ENCODE peak calls at places on chromosomes 2 and 18, in seven cellular contexts. K is fibroblast of mammary gland, L is left ventricle myocardium inferior, X is bronchial epithelial cell, P is psoas muscle, Z is fibroblast of pulmonary artery, Q is IMR-90. D is an unnamed sample.

GRCh38 chr2:235746257-235746934 is 252.6 kb downstream of the AGAP1 start:
- DNase-seq in Z (peak; percentile 91), K (peak; percentile 88), Q (peak; percentile 90), P (no peak), L (no peak), X (peak; percentile 73), D (peak; percentile 93)

GRCh38 chr2:26088038-26088643 is 54.3 kb downstream of the RAB10 start:
- DNase-seq in K (peak; percentile 42), Q (peak; percentile 36), X (no peak), P (no peak), L (no peak), Z (peak; percentile 48), D (peak; percentile 60)

GRCh38 chr18:58866261-58867232 is 1.9 kb downstream of the ZNF532 start:
- DNase-seq in Z (peak; percentile 42), K (no peak), X (no peak), P (no peak), Q (no peak), L (no peak), D (no peak)

GRCh38 chr2:5070257-5070656 is 621.9 kb upstream of the SOX11 start:
- DNase-seq in Z (no peak), L (no peak), Q (no peak), P (no peak), K (no peak), X (peak; percentile 67), D (peak; percentile 45)

GRCh38 chr2:118098307-118098706 is 10.0 kb downstream of the INSIG2 start:
- DNase-seq in X (no peak), K (no peak), Z (no peak), Q (no peak), L (no peak), P (no peak), D (no peak)

GRCh38 chr2:178275600-178275999 is 81.3 kb downstream of the OSBPL6 start:
- DNase-seq in L (no peak), Q (no peak), X (no peak), Z (no peak), K (no peak), P (no peak), D (no peak)

GRCh38 chr2:65722028-65722427 is 289.6 kb upstream of the SPRED2 start:
- DNase-seq in Q (peak; percentile 10), K (peak; percentile 31), P (peak; percentile 67), X (peak; percentile 48), L (peak; percentile 29), Z (peak; percentile 12), D (peak; percentile 65)

GRCh38 chr2:28406276-28407096 is 13.8 kb downstream of the FOSL2 start:
- DNase-seq in L (no peak), Q (peak; percentile 51), Z (peak; percentile 76), X (peak; percentile 79), K (peak; percentile 67), P (peak; percentile 78), D (peak; percentile 63)

GRCh38 chr2:70321377-70321776 is 19.5 kb upstream of the FAM136A start:
- DNase-seq in X (no peak), Z (no peak), P (no peak), Q (no peak), K (no peak), L (no peak), D (no peak)

GRCh38 chr2:84839851-84840250 is 41.0 kb downstream of the TRABD2A start:
- DNase-seq in Q (no peak), K (no peak), P (no peak), Z (no peak), X (no peak), L (no peak), D (no peak)

GRCh38 chr2:108182489-108182888 is 57.3 kb upstream of the SULT1C3 start:
- DNase-seq in X (peak; percentile 33), K (peak; percentile 21), L (no peak), P (no peak), Q (no peak), Z (no peak), D (peak; percentile 52)

GRCh38 chr18:8825729-8826375 is 120.5 kb downstream of the MTCL1 start:
- DNase-seq in Z (no peak), Q (no peak), X (peak; percentile 29), K (no peak), P (no peak), L (no peak), D (no peak)

GRCh38 chr2:148526509-148527346 is 117.8 kb upstream of the EPC2 start:
- DNase-seq in P (no peak), L (no peak), X (no peak), K (no peak), Q (no peak), Z (no peak), D (no peak)

GRCh38 chr18:24103622-24104021 is 35.2 kb upstream of the CABYR start:
- DNase-seq in X (no peak), P (no peak), L (no peak), K (peak; percentile 14), Q (peak; percentile 11), Z (no peak), D (no peak)

GRCh38 chr18:59631583-59632181 is 65.5 kb downstream of the CCBE1 start:
- DNase-seq in P (no peak), L (no peak), Z (peak; percentile 71), Q (peak; percentile 58), X (peak; percentile 47), K (peak; percentile 60), D (peak; percentile 73)

GRCh38 chr2:58336416-58336815 is 95.3 kb upstream of the FANCL start:
- DNase-seq in Z (no peak), L (no peak), Q (no peak), X (no peak), P (no peak), K (no peak), D (no peak)

DNA sequence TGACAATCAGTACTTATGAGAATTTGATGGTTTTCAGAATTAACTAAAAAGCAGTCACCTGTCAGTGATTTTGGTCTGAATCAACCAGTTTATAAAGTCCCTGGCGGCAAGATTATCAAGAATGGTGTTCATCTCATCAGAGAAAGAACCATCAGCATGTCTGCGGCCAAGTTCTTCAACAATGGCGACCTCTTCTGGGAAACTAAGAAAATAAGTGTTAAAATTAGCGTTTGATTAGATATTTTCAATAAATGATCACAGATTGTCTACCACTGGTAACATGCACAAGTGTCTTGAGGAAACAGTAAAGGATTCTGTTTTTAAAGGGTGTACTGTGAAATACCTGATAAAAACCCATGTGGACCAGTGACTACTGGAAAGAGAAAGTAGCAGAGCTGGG is 8.1 kb downstream of the GCG start:
- DNase-seq in X (no peak), L (no peak), K (no peak), Z (no peak), P (no peak), Q (no peak), D (no peak)
- TF ChIP-seq CTCF in X (no peak), L (no peak), K (no peak), Z (no peak), P (no peak), Q (no peak), D (no peak)

GRCh38 chr2:201807452-201807980 is 1.2 kb downstream of the CDK15 start:
- DNase-seq in K (peak; percentile 94), X (no peak), L (peak; percentile 34), Q (peak; percentile 63), P (peak; percentile 61), Z (peak; percentile 42), D (peak; percentile 86)
- H3K4me3 ChIP-seq in K (peak overlapping the region; percentile 29), X (no peak overlapping the region), L (peak overlapping the region; percentile 4), Q (no peak overlapping the region), P (no peak overlapping the region), Z (no peak overlapping the region), D (no peak overlapping the region)

GRCh38 chr18:22183647-22184161 is 14.3 kb downstream of the GATA6 start:
- DNase-seq in L (no peak), Q (no peak), P (no peak), K (no peak), X (no peak), Z (no peak), D (no peak)

GRCh38 chr18:22185723-22186386 is 16.5 kb downstream of the GATA6 start:
- DNase-seq in P (no peak), K (no peak), L (no peak), Z (no peak), Q (no peak), X (no peak), D (no peak)

GRCh38 chr18:22186484-22186971 is 17.1 kb downstream of the GATA6 start:
- DNase-seq in P (no peak), Q (no peak), X (peak; percentile 91), L (no peak), Z (no peak), K (no peak), D (no peak)

GRCh38 chr18:22182884-22183610 is 13.7 kb downstream of the GATA6 start:
- DNase-seq in Z (no peak), P (no peak), K (no peak), X (peak; percentile 87), L (no peak), Q (no peak), D (no peak)

GRCh38 chr18:22185298-22185697 is 15.9 kb downstream of the GATA6 start:
- DNase-seq in X (no peak), L (peak; percentile 52), P (no peak), Z (no peak), K (no peak), Q (no peak), D (no peak)
- TF ChIP-seq CTCF in X (peak; percentile 4), L (peak; percentile 59), P (no peak), Z (peak; percentile 36), K (no peak), Q (no peak), D (peak; percentile 29)

GRCh38 chr2:221461911-221462310 is 110.2 kb downstream of the EPHA4 start:
- DNase-seq in P (no peak), Z (no peak), Q (peak; percentile 71), X (peak; percentile 36), L (no peak), K (no peak), D (no peak)

GRCh38 chr2:221463235-221463896 is 108.7 kb downstream of the EPHA4 start:
- DNase-seq in P (no peak), L (no peak), Z (no peak), K (no peak), X (no peak), Q (no peak), D (no peak)

GRCh38 chr2:221468288-221468687 is 103.8 kb downstream of the EPHA4 start:
- DNase-seq in K (no peak), L (no peak), Z (no peak), X (no peak), P (no peak), Q (no peak), D (no peak)

GRCh38 chr2:221465776-221466175 is 106.3 kb downstream of the EPHA4 start:
- DNase-seq in K (no peak), Z (no peak), P (no peak), Q (peak; percentile 15), X (no peak), L (no peak), D (no peak)

GRCh38 chr2:221467610-221468009 is 104.5 kb downstream of the EPHA4 start:
- DNase-seq in X (peak; percentile 79), P (no peak), L (no peak), Z (peak; percentile 54), K (peak; percentile 55), Q (peak; percentile 41), D (peak; percentile 31)
- H3K4me3 ChIP-seq in X (no peak overlapping the region), P (no peak overlapping the region), L (no peak overlapping the region), Z (no peak overlapping the region), K (no peak overlapping the region), Q (no peak overlapping the region), D (no peak overlapping the region)